ENCODE peak calls at places on chromosomes 12 and 14, in four cellular contexts. T is HEK293T, W is GM12878, A is K562. K is an unnamed sample.

GRCh38 chr12:2490746-2491145 is 304.0 kb upstream of the FKBP4 start:
- DNase-seq in A (no peak), T (no peak), W (no peak), K (no peak)

GRCh38 chr12:42981379-42981778 is 391.8 kb upstream of the PRICKLE1 start:
- DNase-seq in W (no peak), T (no peak), A (no peak), K (no peak)

GRCh38 chr12:122001379-122002209 is 20.1 kb upstream of the BCL7A start:
- DNase-seq in T (no peak), A (no peak), W (no peak), K (no peak)

GRCh38 chr12:78636253-78636855 is 228.2 kb upstream of the SYT1 start:
- DNase-seq in T (no peak), A (no peak), W (no peak), K (no peak)

GRCh38 chr14:90795744-90796143 is 20.5 kb downstream of the TTC7B start:
- DNase-seq in W (no peak), A (no peak), T (no peak), K (no peak)

GRCh38 chr14:60331201-60332045 is 82.4 kb downstream of the PPM1A start:
- DNase-seq in T (peak), A (peak), W (peak), K (peak)

GRCh38 chr12:55713721-55714120 is 2.1 kb upstream of the BLOC1S1 start:
- DNase-seq in W (no peak), A (no peak), T (no peak), K (no peak)

GRCh38 chr12:100672075-100672592 is 98.7 kb downstream of the GAS2L3 start:
- DNase-seq in A (peak), T (peak), W (no peak), K (peak)

GRCh38 chr14:41285193-41285748 is 321.4 kb upstream of the LRFN5 start:
- DNase-seq in T (peak), W (no peak), A (no peak), K (peak)

GRCh38 chr12:124543591-124544310 is 23.7 kb downstream of the NCOR2 start:
- DNase-seq in T (no peak), A (no peak), W (no peak), K (no peak)

GRCh38 chr12:95319694-95320331 is 102.2 kb downstream of the VEZT start:
- DNase-seq in T (no peak), A (no peak), W (no peak), K (no peak)

GRCh38 chr12:47818701-47819543 is 781 bp downstream of the HDAC7 start:
- DNase-seq in A (peak), T (peak), W (no peak), K (peak)

GRCh38 chr12:117100251-117100650 is 1.0 kb upstream of the TESC start:
- DNase-seq in T (peak), A (peak), W (no peak), K (no peak)

DNA sequence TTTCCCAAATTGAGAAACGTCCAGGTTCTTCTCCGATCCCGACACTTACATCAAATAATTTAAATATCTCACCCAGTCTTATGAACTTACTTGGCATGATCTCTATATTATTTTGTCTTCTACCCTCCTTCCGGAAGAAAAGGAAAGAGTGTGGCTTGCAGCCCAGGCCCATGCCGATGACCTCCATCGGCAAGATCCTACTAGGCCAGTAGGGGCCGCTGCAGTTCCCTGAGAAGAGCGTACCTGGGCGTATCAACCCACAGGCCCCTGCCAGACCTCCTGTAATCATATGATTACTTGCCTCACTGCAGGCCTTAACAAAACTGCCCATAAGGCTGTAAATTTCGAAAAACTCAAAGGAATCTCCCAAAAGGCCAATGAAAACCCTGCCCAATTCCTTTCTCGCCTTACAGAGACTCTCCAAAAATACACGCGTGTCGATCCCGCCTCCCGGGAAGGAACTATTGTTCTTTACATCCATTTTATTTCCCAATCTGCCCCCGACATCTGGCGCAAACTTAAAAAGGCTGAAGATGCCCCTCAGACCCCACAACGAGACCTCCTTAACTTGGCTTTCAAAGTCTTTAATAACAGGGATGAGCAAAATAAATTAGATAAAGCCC is 69.6 kb downstream of the MOK start:
- DNase-seq in T (peak), A (peak), W (no peak), K (peak)
- TF ChIP-seq FOXK2 in T (no peak), A (no peak), W (no peak), K (no peak)

DNA sequence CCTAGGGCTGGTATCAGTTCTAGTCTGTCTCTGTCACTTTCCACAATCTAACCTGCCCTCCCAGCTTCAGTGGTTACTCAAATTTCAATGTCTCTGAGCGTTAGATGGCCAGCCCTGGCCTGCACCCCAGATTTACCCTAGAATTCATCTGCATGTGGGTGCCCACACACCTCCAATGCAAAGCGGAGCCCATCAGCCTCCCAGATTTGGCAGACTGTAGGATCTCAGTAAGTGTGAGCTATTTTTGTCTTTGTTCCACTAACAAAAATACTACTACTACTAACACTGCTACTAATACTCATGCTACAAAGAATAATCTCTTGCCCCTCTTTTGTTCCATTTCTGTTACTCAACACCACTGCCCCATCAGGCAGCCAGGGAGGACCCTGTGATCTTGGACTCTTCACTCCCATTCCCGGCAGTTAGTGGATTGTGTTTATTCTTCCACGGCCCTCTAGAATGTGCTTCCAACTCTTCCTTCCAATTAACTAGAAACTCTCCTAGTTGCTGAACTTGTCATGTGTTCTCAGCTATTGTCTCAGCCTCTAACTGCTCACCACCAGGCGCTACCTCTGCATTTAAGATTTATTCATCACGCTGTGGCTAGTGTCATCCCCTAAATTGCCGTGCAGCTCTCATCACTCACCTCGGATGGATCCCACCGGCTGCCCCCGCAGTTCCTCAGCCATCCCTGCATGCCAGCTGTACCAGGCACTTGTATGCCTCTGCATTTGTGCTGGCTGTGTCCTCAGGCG is 150.7 kb upstream of the HIF1A start:
- DNase-seq in W (no peak), T (no peak), A (no peak), K (no peak)
- TF ChIP-seq FOXK2 in W (no peak), T (no peak), A (no peak), K (no peak)

DNA sequence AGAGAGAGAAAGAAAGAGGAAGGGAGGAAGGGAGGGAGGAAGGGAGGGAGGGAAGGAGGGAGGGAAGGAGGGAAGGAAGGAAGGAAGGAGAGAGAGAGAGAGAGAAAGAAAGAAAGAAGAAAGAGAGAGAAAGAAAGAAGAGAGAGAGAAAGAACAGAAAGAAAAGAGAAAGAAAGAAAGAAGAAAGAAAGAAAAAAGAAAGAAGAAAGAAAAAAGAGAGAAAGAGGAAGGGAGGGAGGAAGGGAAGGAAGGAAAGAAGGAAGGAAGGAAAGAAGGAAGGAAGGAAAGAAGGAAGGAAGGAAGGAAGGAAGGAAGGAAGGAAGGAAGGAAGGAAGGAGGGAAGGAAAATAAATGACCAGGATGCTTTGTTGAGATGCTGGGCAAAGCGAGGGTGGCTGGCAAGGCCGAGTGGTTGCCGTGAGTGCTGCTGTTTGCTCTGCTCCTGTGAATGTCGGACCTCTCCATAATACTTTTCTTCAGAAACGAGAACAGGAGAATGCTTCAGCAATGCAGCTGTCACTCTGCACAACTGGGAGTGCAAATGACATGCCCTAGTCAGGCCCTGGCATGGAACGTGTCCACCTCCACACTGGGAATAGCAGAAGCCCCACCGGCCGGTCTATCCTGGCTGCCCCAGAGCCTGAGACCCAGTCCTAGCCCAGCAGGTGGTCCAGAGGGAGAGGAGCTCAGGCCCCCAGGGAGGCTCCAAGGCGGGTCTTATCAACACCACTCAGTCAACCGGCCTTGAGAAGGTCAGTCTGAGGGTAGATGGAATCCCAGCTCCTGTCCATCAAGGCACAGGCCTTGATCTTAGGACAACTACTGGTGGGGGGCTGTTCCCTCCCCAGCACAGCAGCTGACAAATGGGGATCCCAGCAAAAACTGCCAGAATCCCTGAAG is 25.1 kb upstream of the EIF5 start:
- DNase-seq in A (peak), W (no peak), T (no peak), K (no peak)
- TF ChIP-seq FOXK2 in A (no peak), W (no peak), T (no peak), K (no peak)

GRCh38 chr12:128643106-128643651 is 180.6 kb downstream of the SLC15A4 start:
- DNase-seq in W (no peak), T (no peak), A (no peak), K (no peak)

GRCh38 chr12:128639089-128639488 is 184.7 kb downstream of the SLC15A4 start:
- DNase-seq in W (no peak), A (no peak), T (no peak), K (no peak)

DNA sequence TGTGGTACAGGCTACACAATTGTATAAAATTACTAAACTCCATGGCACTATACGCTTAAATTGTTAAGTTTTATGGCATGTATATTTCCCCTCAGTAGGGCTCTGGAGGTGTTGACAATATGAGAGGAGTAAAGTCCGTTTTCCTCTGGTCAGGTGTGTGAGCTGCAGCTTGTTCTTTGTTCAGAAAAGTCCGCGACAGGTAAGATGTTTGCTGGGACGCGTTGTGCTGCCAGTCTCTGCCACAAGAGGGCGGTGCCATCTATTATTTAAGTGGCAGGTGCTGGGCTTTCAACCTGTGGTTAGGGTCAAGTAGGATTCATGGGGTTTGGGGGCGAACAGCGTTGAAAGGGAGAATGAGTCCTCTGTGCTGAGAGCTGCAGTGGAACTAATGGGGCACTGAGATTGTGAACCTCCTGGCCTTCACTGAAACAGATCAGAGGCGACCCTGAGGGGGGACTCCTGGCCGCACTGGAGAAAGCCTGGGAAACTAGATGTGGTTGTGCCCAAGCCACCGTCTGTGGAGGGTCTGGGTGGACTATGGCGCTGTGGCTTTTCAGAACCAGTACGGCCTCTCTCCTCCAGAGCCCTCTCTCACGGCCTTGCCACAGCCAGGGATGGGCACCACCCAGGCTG is 179.0 kb downstream of the SLC15A4 start:
- DNase-seq in T (peak), W (no peak), A (peak), K (peak)
- TF ChIP-seq FOXK2 in T (no peak), W (no peak), A (no peak), K (no peak)

GRCh38 chr12:90833228-90833627 is 121.7 kb downstream of the CCER1 start:
- DNase-seq in A (no peak), T (no peak), W (no peak), K (no peak)

GRCh38 chr12:90832427-90832826 is 122.5 kb downstream of the CCER1 start:
- DNase-seq in W (no peak), A (no peak), T (no peak), K (no peak)

GRCh38 chr12:90839340-90839739 is 115.6 kb downstream of the CCER1 start:
- DNase-seq in W (no peak), T (no peak), A (no peak), K (no peak)

GRCh38 chr12:90841336-90841735 is 113.6 kb downstream of the CCER1 start:
- DNase-seq in A (no peak), T (no peak), W (no peak), K (no peak)

GRCh38 chr12:90836689-90837088 is 118.3 kb downstream of the CCER1 start:
- DNase-seq in W (no peak), A (no peak), T (no peak), K (no peak)
- TF ChIP-seq FOXK2 in W (no peak), A (no peak), T (no peak), K (no peak)

GRCh38 chr12:21308785-21309184 is 25.9 kb downstream of the SLCO1A2 start:
- DNase-seq in A (no peak), T (no peak), W (no peak), K (no peak)
- TF ChIP-seq FOXK2 in A (no peak), T (no peak), W (no peak), K (no peak)

GRCh38 chr14:34971381-34971780 is 11.4 kb upstream of the SRP54 start:
- DNase-seq in T (no peak), W (no peak), A (no peak), K (no peak)

GRCh38 chr14:34965912-34966311 is 16.9 kb upstream of the SRP54 start:
- DNase-seq in A (no peak), T (no peak), W (no peak), K (no peak)

GRCh38 chr14:34965365-34965764 is 17.4 kb upstream of the SRP54 start:
- DNase-seq in A (no peak), T (no peak), W (no peak), K (no peak)

GRCh38 chr14:34970665-34971064 is 12.1 kb upstream of the SRP54 start:
- DNase-seq in A (no peak), W (no peak), T (no peak), K (no peak)

DNA sequence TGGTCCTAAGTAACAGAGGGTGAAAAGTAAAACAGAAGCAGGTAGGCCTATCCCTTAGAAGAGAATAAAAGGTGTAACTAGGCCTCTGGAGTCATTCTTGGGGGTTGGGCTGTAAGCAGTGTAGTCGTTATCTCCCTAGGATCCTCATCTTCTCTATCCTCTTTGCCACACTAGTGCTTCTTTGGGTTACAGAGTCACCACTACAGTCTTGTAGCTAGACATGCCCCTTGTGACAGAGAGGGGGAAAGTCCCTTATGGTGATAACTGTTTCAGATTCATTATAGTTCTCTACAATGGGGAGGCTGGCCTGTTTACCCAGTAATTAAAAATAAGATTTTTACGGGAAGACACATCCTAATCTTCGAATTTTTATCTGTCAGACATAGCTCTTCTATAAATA is 16.4 kb upstream of the SRP54 start:
- DNase-seq in W (no peak), A (no peak), T (no peak), K (no peak)
- TF ChIP-seq FOXK2 in W (no peak), A (no peak), T (no peak), K (no peak)

DNA sequence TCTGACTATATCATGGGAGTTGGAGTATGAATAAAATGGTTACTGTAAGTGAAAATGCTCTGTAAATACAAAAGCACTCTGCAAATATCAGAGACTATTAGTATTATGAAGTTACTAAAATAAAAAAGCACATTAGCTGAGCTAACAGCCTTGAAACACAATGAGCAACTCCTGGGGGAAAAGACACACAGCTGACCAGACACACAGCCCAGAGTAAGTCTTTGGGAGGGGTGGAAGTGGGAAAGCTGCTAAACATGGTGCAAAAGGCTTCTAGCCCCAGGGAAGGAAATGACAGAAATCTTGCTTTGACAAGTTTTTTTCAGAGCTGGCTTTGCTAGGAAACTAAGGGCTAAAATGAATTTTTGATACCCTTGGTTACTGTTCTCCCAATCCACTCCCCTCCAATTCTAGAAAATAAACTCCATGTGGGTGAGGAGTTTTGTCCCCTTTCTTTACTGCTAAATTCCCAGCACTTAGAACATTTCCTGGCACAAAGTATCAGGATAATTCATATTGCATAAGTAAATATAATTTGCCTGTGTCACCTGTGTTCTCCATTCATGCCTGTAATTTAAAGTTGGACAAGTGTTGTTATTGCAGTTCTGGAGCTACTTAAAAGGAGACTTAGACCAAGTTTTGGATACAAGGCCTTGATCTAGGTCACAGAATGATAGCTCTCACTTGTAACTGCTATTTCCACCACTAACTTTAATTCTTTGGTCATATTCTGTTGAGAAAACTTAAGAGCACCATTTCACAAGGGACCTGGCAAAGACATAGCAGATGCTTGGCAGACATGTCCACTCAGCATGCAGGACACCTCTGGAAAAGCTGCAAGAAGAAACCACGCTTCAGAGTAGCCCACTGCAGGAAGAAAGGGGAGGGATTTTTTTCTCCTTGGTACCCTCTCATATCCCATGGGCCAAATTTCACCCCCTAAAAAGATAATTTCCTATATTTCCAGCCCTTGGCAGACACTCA is 19.0 kb upstream of the RAB3IP start:
- DNase-seq in W (no peak), T (no peak), A (no peak), K (no peak)
- TF ChIP-seq FOXK2 in W (no peak), T (no peak), A (no peak), K (no peak)